ENCODE peak calls at places on chromosomes 1 and 21, in six cellular contexts. One of them, this sample, is unnamed.
A peak's percentile ranks its signal among the peaks of the same experiment; 100 is the strongest.

GRCh38 chr1:229221106-229222019 is 49.5 kb upstream of the RAB4A start:
- DNase-seq in heart left ventricle: no peak
- DNase-seq in brain microvascular endothelial cell: peak; percentile 33
- DNase-seq in fibroblast of lung: no peak
- DNase-seq in psoas muscle: no peak
- DNase-seq in CD4-positive, alpha-beta memory T cell: no peak
- DNase-seq in this sample: no peak

GRCh38 chr1:116380499-116381316 is 7.7 kb downstream of the ATP1A1 start:
- DNase-seq in CD4-positive, alpha-beta memory T cell: no peak
- DNase-seq in psoas muscle: no peak
- DNase-seq in heart left ventricle: no peak
- DNase-seq in brain microvascular endothelial cell: no peak
- DNase-seq in fibroblast of lung: no peak
- DNase-seq in this sample: no peak

GRCh38 chr1:225977937-225978748 is 21.0 kb downstream of the SDE2 start:
- DNase-seq in brain microvascular endothelial cell: no peak
- DNase-seq in CD4-positive, alpha-beta memory T cell: no peak
- DNase-seq in psoas muscle: no peak
- DNase-seq in fibroblast of lung: no peak
- DNase-seq in heart left ventricle: no peak
- DNase-seq in this sample: no peak

GRCh38 chr1:12617511-12617900 is 504 bp downstream of the DHRS3 start:
- DNase-seq in heart left ventricle: no peak
- DNase-seq in psoas muscle: no peak
- DNase-seq in brain microvascular endothelial cell: no peak
- DNase-seq in CD4-positive, alpha-beta memory T cell: peak; percentile 70
- DNase-seq in fibroblast of lung: no peak
- DNase-seq in this sample: no peak

GRCh38 chr1:55481634-55482033 is 266.5 kb upstream of the USP24 start:
- DNase-seq in fibroblast of lung: peak; percentile 76
- DNase-seq in heart left ventricle: no peak
- DNase-seq in psoas muscle: no peak
- DNase-seq in brain microvascular endothelial cell: peak; percentile 13
- DNase-seq in CD4-positive, alpha-beta memory T cell: no peak
- DNase-seq in this sample: no peak

GRCh38 chr1:226302731-226303130 is 6.2 kb downstream of the LIN9 start:
- DNase-seq in brain microvascular endothelial cell: no peak
- DNase-seq in fibroblast of lung: no peak
- DNase-seq in heart left ventricle: no peak
- DNase-seq in CD4-positive, alpha-beta memory T cell: no peak
- DNase-seq in psoas muscle: no peak
- DNase-seq in this sample: no peak

GRCh38 chr1:238409191-238409846 is 518.6 kb upstream of the ZP4 start:
- DNase-seq in CD4-positive, alpha-beta memory T cell: no peak
- DNase-seq in brain microvascular endothelial cell: peak; percentile 97
- DNase-seq in psoas muscle: no peak
- DNase-seq in heart left ventricle: no peak
- DNase-seq in fibroblast of lung: peak; percentile 99
- DNase-seq in this sample: no peak

GRCh38 chr1:151547119-151547899 is 7.2 kb downstream of the TUFT1 start:
- DNase-seq in brain microvascular endothelial cell: peak; percentile 81
- DNase-seq in fibroblast of lung: peak; percentile 97
- DNase-seq in CD4-positive, alpha-beta memory T cell: no peak
- DNase-seq in psoas muscle: peak; percentile 59
- DNase-seq in heart left ventricle: peak; percentile 47
- DNase-seq in this sample: peak; percentile 75

GRCh38 chr1:27342778-27343638 is 1.2 kb downstream of the SYTL1 start:
- DNase-seq in psoas muscle: no peak
- DNase-seq in brain microvascular endothelial cell: no peak
- DNase-seq in heart left ventricle: peak; percentile 35
- DNase-seq in CD4-positive, alpha-beta memory T cell: peak; percentile 90
- DNase-seq in fibroblast of lung: no peak
- DNase-seq in this sample: no peak

GRCh38 chr21:46027855-46028493 is 46.4 kb downstream of the COL6A1 start:
- DNase-seq in heart left ventricle: peak; percentile 70
- DNase-seq in fibroblast of lung: peak; percentile 51
- DNase-seq in psoas muscle: peak; percentile 23
- DNase-seq in brain microvascular endothelial cell: no peak
- DNase-seq in CD4-positive, alpha-beta memory T cell: no peak
- DNase-seq in this sample: no peak

GRCh38 chr1:7389201-7389785 is 381.8 kb upstream of the VAMP3 start:
- DNase-seq in heart left ventricle: no peak
- DNase-seq in fibroblast of lung: peak; percentile 75
- DNase-seq in psoas muscle: no peak
- DNase-seq in brain microvascular endothelial cell: peak; percentile 7
- DNase-seq in CD4-positive, alpha-beta memory T cell: no peak
- DNase-seq in this sample: no peak

GRCh38 chr1:201754353-201754752 is 74.6 kb upstream of the IPO9 start:
- DNase-seq in heart left ventricle: no peak
- DNase-seq in CD4-positive, alpha-beta memory T cell: no peak
- DNase-seq in fibroblast of lung: peak; percentile 85
- DNase-seq in brain microvascular endothelial cell: no peak
- DNase-seq in psoas muscle: no peak
- DNase-seq in this sample: no peak

GRCh38 chr1:99978218-99978617 is 8.4 kb downstream of the SLC35A3 start:
- DNase-seq in heart left ventricle: no peak
- DNase-seq in psoas muscle: no peak
- DNase-seq in fibroblast of lung: no peak
- DNase-seq in CD4-positive, alpha-beta memory T cell: no peak
- DNase-seq in brain microvascular endothelial cell: no peak
- DNase-seq in this sample: no peak

GRCh38 chr1:219542828-219543518 is 69.9 kb downstream of the ZC3H11B start:
- DNase-seq in fibroblast of lung: peak; percentile 99
- DNase-seq in heart left ventricle: no peak
- DNase-seq in CD4-positive, alpha-beta memory T cell: no peak
- DNase-seq in psoas muscle: no peak
- DNase-seq in brain microvascular endothelial cell: peak; percentile 85
- DNase-seq in this sample: no peak

GRCh38 chr1:203359010-203359571 is 8.2 kb upstream of the FMOD start:
- DNase-seq in psoas muscle: peak; percentile 46
- DNase-seq in brain microvascular endothelial cell: no peak
- DNase-seq in heart left ventricle: no peak
- DNase-seq in fibroblast of lung: peak; percentile 6
- DNase-seq in CD4-positive, alpha-beta memory T cell: no peak
- DNase-seq in this sample: peak; percentile 74

GRCh38 chr1:219699870-219700269 is 87.0 kb upstream of the ZC3H11B start:
- DNase-seq in CD4-positive, alpha-beta memory T cell: no peak
- DNase-seq in brain microvascular endothelial cell: peak; percentile 88
- DNase-seq in psoas muscle: no peak
- DNase-seq in fibroblast of lung: peak; percentile 97
- DNase-seq in heart left ventricle: peak; percentile 26
- DNase-seq in this sample: no peak

GRCh38 chr1:13830616-13831280 is 130.8 kb downstream of the PRDM2 start:
- DNase-seq in CD4-positive, alpha-beta memory T cell: no peak
- DNase-seq in psoas muscle: no peak
- DNase-seq in fibroblast of lung: no peak
- DNase-seq in brain microvascular endothelial cell: no peak
- DNase-seq in heart left ventricle: peak; percentile 74
- DNase-seq in this sample: no peak

GRCh38 chr1:172122381-172122780 is 281.1 kb downstream of the DNM3 start:
- DNase-seq in CD4-positive, alpha-beta memory T cell: no peak
- DNase-seq in fibroblast of lung: no peak
- DNase-seq in brain microvascular endothelial cell: no peak
- DNase-seq in psoas muscle: no peak
- DNase-seq in heart left ventricle: no peak
- DNase-seq in this sample: no peak

GRCh38 chr1:207789792-207790787 is 38.2 kb downstream of the CD46 start:
- DNase-seq in CD4-positive, alpha-beta memory T cell: no peak
- DNase-seq in psoas muscle: no peak
- DNase-seq in brain microvascular endothelial cell: no peak
- DNase-seq in fibroblast of lung: peak; percentile 20
- DNase-seq in heart left ventricle: no peak
- DNase-seq in this sample: no peak

GRCh38 chr1:46171351-46171750 is 3.5 kb upstream of the TSPAN1 start:
- DNase-seq in heart left ventricle: peak; percentile 57
- DNase-seq in CD4-positive, alpha-beta memory T cell: no peak
- DNase-seq in brain microvascular endothelial cell: no peak
- DNase-seq in fibroblast of lung: no peak
- DNase-seq in psoas muscle: peak; percentile 28
- DNase-seq in this sample: no peak

GRCh38 chr1:6109688-6110087 is 64.0 kb downstream of the KCNAB2 start:
- DNase-seq in psoas muscle: peak; percentile 6
- DNase-seq in CD4-positive, alpha-beta memory T cell: no peak
- DNase-seq in fibroblast of lung: no peak
- DNase-seq in heart left ventricle: peak; percentile 19
- DNase-seq in brain microvascular endothelial cell: no peak
- DNase-seq in this sample: no peak

GRCh38 chr1:32007591-32007940 is 6.1 kb upstream of the KHDRBS1 start:
- DNase-seq in psoas muscle: no peak
- DNase-seq in CD4-positive, alpha-beta memory T cell: no peak
- DNase-seq in fibroblast of lung: no peak
- DNase-seq in heart left ventricle: no peak
- DNase-seq in brain microvascular endothelial cell: no peak
- DNase-seq in this sample: no peak

GRCh38 chr1:214603819-214604252 is 841 bp downstream of the CENPF start:
- DNase-seq in CD4-positive, alpha-beta memory T cell: no peak
- DNase-seq in brain microvascular endothelial cell: no peak
- DNase-seq in heart left ventricle: no peak
- DNase-seq in psoas muscle: no peak
- DNase-seq in fibroblast of lung: no peak
- DNase-seq in this sample: no peak

GRCh38 chr1:62906428-62906886 is 122.5 kb downstream of the ATG4C start:
- DNase-seq in psoas muscle: no peak
- DNase-seq in fibroblast of lung: no peak
- DNase-seq in heart left ventricle: no peak
- DNase-seq in CD4-positive, alpha-beta memory T cell: no peak
- DNase-seq in brain microvascular endothelial cell: peak; percentile 10
- DNase-seq in this sample: no peak

GRCh38 chr1:172719694-172720138 is 60.8 kb downstream of the FASLG start:
- DNase-seq in fibroblast of lung: peak; percentile 32
- DNase-seq in heart left ventricle: no peak
- DNase-seq in CD4-positive, alpha-beta memory T cell: peak; percentile 58
- DNase-seq in brain microvascular endothelial cell: peak; percentile 46
- DNase-seq in psoas muscle: no peak
- DNase-seq in this sample: no peak

GRCh38 chr1:227947425-227947677 is 381 bp downstream of the WNT9A start:
- DNase-seq in heart left ventricle: no peak
- DNase-seq in brain microvascular endothelial cell: no peak
- DNase-seq in fibroblast of lung: peak; percentile 30
- DNase-seq in CD4-positive, alpha-beta memory T cell: no peak
- DNase-seq in psoas muscle: no peak
- DNase-seq in this sample: no peak

GRCh38 chr1:156233421-156234127 is 8.4 kb upstream of the BGLAP start:
- DNase-seq in psoas muscle: no peak
- DNase-seq in heart left ventricle: no peak
- DNase-seq in CD4-positive, alpha-beta memory T cell: no peak
- DNase-seq in fibroblast of lung: peak; percentile 91
- DNase-seq in brain microvascular endothelial cell: peak; percentile 72
- DNase-seq in this sample: no peak

GRCh38 chr21:34797202-34797527 is 128.4 kb downstream of the CLIC6 start:
- DNase-seq in fibroblast of lung: no peak
- DNase-seq in psoas muscle: no peak
- DNase-seq in heart left ventricle: no peak
- DNase-seq in brain microvascular endothelial cell: no peak
- DNase-seq in CD4-positive, alpha-beta memory T cell: no peak
- DNase-seq in this sample: no peak

GRCh38 chr1:167081594-167081993 is 8.6 kb downstream of the GPA33 start:
- DNase-seq in brain microvascular endothelial cell: no peak
- DNase-seq in fibroblast of lung: no peak
- DNase-seq in heart left ventricle: no peak
- DNase-seq in psoas muscle: no peak
- DNase-seq in CD4-positive, alpha-beta memory T cell: no peak
- DNase-seq in this sample: no peak

GRCh38 chr21:43021756-43022600 is 47.6 kb downstream of the PKNOX1 start:
- DNase-seq in CD4-positive, alpha-beta memory T cell: no peak
- DNase-seq in psoas muscle: no peak
- DNase-seq in brain microvascular endothelial cell: no peak
- DNase-seq in heart left ventricle: no peak
- DNase-seq in fibroblast of lung: no peak
- DNase-seq in this sample: no peak

GRCh38 chr21:43021191-43021590 is 46.8 kb downstream of the PKNOX1 start:
- DNase-seq in psoas muscle: no peak
- DNase-seq in heart left ventricle: no peak
- DNase-seq in brain microvascular endothelial cell: no peak
- DNase-seq in CD4-positive, alpha-beta memory T cell: no peak
- DNase-seq in fibroblast of lung: no peak
- DNase-seq in this sample: no peak

GRCh38 chr21:43020771-43021170 is 46.4 kb downstream of the PKNOX1 start:
- DNase-seq in CD4-positive, alpha-beta memory T cell: no peak
- DNase-seq in brain microvascular endothelial cell: no peak
- DNase-seq in psoas muscle: no peak
- DNase-seq in fibroblast of lung: no peak
- DNase-seq in heart left ventricle: no peak
- DNase-seq in this sample: no peak

GRCh38 chr21:43024737-43025136 is 50.4 kb downstream of the PKNOX1 start:
- DNase-seq in CD4-positive, alpha-beta memory T cell: no peak
- DNase-seq in heart left ventricle: no peak
- DNase-seq in brain microvascular endothelial cell: no peak
- DNase-seq in psoas muscle: no peak
- DNase-seq in fibroblast of lung: no peak
- DNase-seq in this sample: no peak

GRCh38 chr21:43023175-43023574 is 48.8 kb downstream of the PKNOX1 start:
- DNase-seq in fibroblast of lung: no peak
- DNase-seq in heart left ventricle: no peak
- DNase-seq in brain microvascular endothelial cell: no peak
- DNase-seq in psoas muscle: no peak
- DNase-seq in CD4-positive, alpha-beta memory T cell: no peak
- DNase-seq in this sample: no peak
- H3K36me3 ChIP-seq in fibroblast of lung: peaks cover 17% of the 10 kb centered on the region
- H3K36me3 ChIP-seq in heart left ventricle: no peaks in the 10 kb centered on the region
- H3K36me3 ChIP-seq in brain microvascular endothelial cell: peaks cover 2% of the 10 kb centered on the region
- H3K36me3 ChIP-seq in psoas muscle: peaks cover 62% of the 10 kb centered on the region
- H3K36me3 ChIP-seq in CD4-positive, alpha-beta memory T cell: peaks cover 30% of the 10 kb centered on the region
- H3K36me3 ChIP-seq in this sample: peaks cover 23% of the 10 kb centered on the region

DNA sequence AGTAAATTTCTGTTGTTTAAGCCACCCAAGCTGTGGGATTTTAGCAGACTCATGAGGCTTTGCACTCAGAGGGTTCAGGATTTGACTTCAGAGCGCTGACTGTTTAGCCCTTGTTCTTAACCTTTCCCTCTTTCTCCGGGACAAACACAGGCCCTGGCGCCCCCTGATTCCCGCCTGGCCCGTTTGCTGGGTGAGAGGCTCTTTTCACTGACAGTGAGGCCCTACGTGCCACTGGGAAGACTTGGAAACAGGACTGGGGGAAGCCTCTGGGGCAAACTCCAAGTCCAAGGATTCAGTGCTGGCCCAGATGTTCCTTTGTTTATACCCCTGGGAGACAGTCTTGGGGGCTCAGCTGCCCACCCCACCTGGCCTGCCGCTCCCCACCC is 11.7 kb upstream of the TRIM63 start:
- DNase-seq in brain microvascular endothelial cell: no peak
- DNase-seq in CD4-positive, alpha-beta memory T cell: no peak
- DNase-seq in heart left ventricle: no peak
- DNase-seq in psoas muscle: no peak
- DNase-seq in fibroblast of lung: no peak
- DNase-seq in this sample: no peak
- H3K36me3 ChIP-seq in brain microvascular endothelial cell: no peaks in the 10 kb centered on the region
- H3K36me3 ChIP-seq in CD4-positive, alpha-beta memory T cell: no peaks in the 10 kb centered on the region
- H3K36me3 ChIP-seq in heart left ventricle: no peaks in the 10 kb centered on the region
- H3K36me3 ChIP-seq in psoas muscle: no peaks in the 10 kb centered on the region
- H3K36me3 ChIP-seq in fibroblast of lung: no peaks in the 10 kb centered on the region
- H3K36me3 ChIP-seq in this sample: no peaks in the 10 kb centered on the region

GRCh38 chr1:234608720-234609527 is 1.1 kb downstream of the IRF2BP2 start:
- DNase-seq in psoas muscle: peak; percentile 65
- DNase-seq in brain microvascular endothelial cell: peak; percentile 53
- DNase-seq in CD4-positive, alpha-beta memory T cell: peak; percentile 80
- DNase-seq in heart left ventricle: peak; percentile 56
- DNase-seq in fibroblast of lung: peak; percentile 57
- DNase-seq in this sample: no peak
- H3K36me3 ChIP-seq in psoas muscle: peaks cover 26% of the 10 kb centered on the region
- H3K36me3 ChIP-seq in brain microvascular endothelial cell: peaks cover 45% of the 10 kb centered on the region
- H3K36me3 ChIP-seq in CD4-positive, alpha-beta memory T cell: peaks cover 25% of the 10 kb centered on the region
- H3K36me3 ChIP-seq in heart left ventricle: peaks cover 3% of the 10 kb centered on the region
- H3K36me3 ChIP-seq in fibroblast of lung: peaks cover 6% of the 10 kb centered on the region
- H3K36me3 ChIP-seq in this sample: peaks cover 22% of the 10 kb centered on the region

GRCh38 chr21:44086636-44087425 is 20.4 kb upstream of the PWP2 start:
- DNase-seq in psoas muscle: no peak
- DNase-seq in brain microvascular endothelial cell: no peak
- DNase-seq in CD4-positive, alpha-beta memory T cell: no peak
- DNase-seq in heart left ventricle: no peak
- DNase-seq in fibroblast of lung: no peak
- DNase-seq in this sample: no peak
- H3K36me3 ChIP-seq in psoas muscle: peaks cover 99% of the 10 kb centered on the region
- H3K36me3 ChIP-seq in brain microvascular endothelial cell: peaks cover 61% of the 10 kb centered on the region
- H3K36me3 ChIP-seq in CD4-positive, alpha-beta memory T cell: peaks cover 30% of the 10 kb centered on the region
- H3K36me3 ChIP-seq in heart left ventricle: no peaks in the 10 kb centered on the region
- H3K36me3 ChIP-seq in fibroblast of lung: peaks cover 27% of the 10 kb centered on the region
- H3K36me3 ChIP-seq in this sample: peaks cover 86% of the 10 kb centered on the region

This sample was measured in tibial artery.